ENCODE peak calls at places on chromosomes 6 and 20, in nine cellular contexts. One of them, this sample, is unnamed.

GRCh38 chr20:48139262-48140041 is 354.2 kb upstream of the SULF2 start:
- DNase-seq in tibial artery: no peak
- DNase-seq in pons: no peak
- DNase-seq in A549: no peak
- DNase-seq in EL: peak; percentile 40
- DNase-seq in pancreas: no peak
- DNase-seq in suprapubic skin: no peak
- DNase-seq in iPS DF 6.9: no peak
- DNase-seq in stimulated activated naive CD8-positive, alpha-beta T cell treated with anti-CD3 and anti-CD28 coated beads, Interleukin-15, Interleukin-2, amounts not matched to agents 100 U/mL and 50 U/mL, for 24 hours: no peak
- DNase-seq in this sample: no peak

GRCh38 chr6:4778086-4778485 is 1.9 kb downstream of the CDYL start:
- DNase-seq in tibial artery: no peak
- DNase-seq in pons: no peak
- DNase-seq in A549: no peak
- DNase-seq in EL: peak; percentile 36
- DNase-seq in pancreas: no peak
- DNase-seq in suprapubic skin: no peak
- DNase-seq in iPS DF 6.9: no peak
- DNase-seq in stimulated activated naive CD8-positive, alpha-beta T cell treated with anti-CD3 and anti-CD28 coated beads, Interleukin-15, Interleukin-2, amounts not matched to agents 100 U/mL and 50 U/mL, for 24 hours: no peak
- DNase-seq in this sample: no peak

GRCh38 chr6:147000545-147001488 is 203.4 kb upstream of the STXBP5 start:
- DNase-seq in tibial artery: no peak
- DNase-seq in pons: no peak
- DNase-seq in A549: no peak
- DNase-seq in EL: peak; percentile 65
- DNase-seq in pancreas: no peak
- DNase-seq in suprapubic skin: no peak
- DNase-seq in iPS DF 6.9: no peak
- DNase-seq in stimulated activated naive CD8-positive, alpha-beta T cell treated with anti-CD3 and anti-CD28 coated beads, Interleukin-15, Interleukin-2, amounts not matched to agents 100 U/mL and 50 U/mL, for 24 hours: no peak
- DNase-seq in this sample: no peak

GRCh38 chr6:31140643-31141042 is 1.8 kb upstream of the PSORS1C2 start:
- DNase-seq in tibial artery: no peak
- DNase-seq in pons: no peak
- DNase-seq in A549: no peak
- DNase-seq in EL: no peak
- DNase-seq in pancreas: no peak
- DNase-seq in suprapubic skin: no peak
- DNase-seq in iPS DF 6.9: no peak
- DNase-seq in stimulated activated naive CD8-positive, alpha-beta T cell treated with anti-CD3 and anti-CD28 coated beads, Interleukin-15, Interleukin-2, amounts not matched to agents 100 U/mL and 50 U/mL, for 24 hours: no peak
- DNase-seq in this sample: no peak

GRCh38 chr6:39196648-39197047 is 32.6 kb downstream of the KCNK5 start:
- DNase-seq in tibial artery: no peak
- DNase-seq in pons: no peak
- DNase-seq in A549: no peak
- DNase-seq in EL: no peak
- DNase-seq in pancreas: no peak
- DNase-seq in suprapubic skin: no peak
- DNase-seq in iPS DF 6.9: no peak
- DNase-seq in stimulated activated naive CD8-positive, alpha-beta T cell treated with anti-CD3 and anti-CD28 coated beads, Interleukin-15, Interleukin-2, amounts not matched to agents 100 U/mL and 50 U/mL, for 24 hours: no peak
- DNase-seq in this sample: no peak

GRCh38 chr20:17610566-17611289 is 40.9 kb downstream of the DSTN start:
- DNase-seq in tibial artery: peak; percentile 23
- DNase-seq in pons: no peak
- DNase-seq in A549: no peak
- DNase-seq in EL: no peak
- DNase-seq in pancreas: peak; percentile 66
- DNase-seq in suprapubic skin: no peak
- DNase-seq in iPS DF 6.9: no peak
- DNase-seq in stimulated activated naive CD8-positive, alpha-beta T cell treated with anti-CD3 and anti-CD28 coated beads, Interleukin-15, Interleukin-2, amounts not matched to agents 100 U/mL and 50 U/mL, for 24 hours: peak; percentile 41
- DNase-seq in this sample: no peak

GRCh38 chr6:3678946-3679345 is 72.6 kb downstream of the PXDC1 start:
- DNase-seq in tibial artery: no peak
- DNase-seq in pons: no peak
- DNase-seq in A549: no peak
- DNase-seq in EL: no peak
- DNase-seq in pancreas: no peak
- DNase-seq in suprapubic skin: no peak
- DNase-seq in iPS DF 6.9: no peak
- DNase-seq in stimulated activated naive CD8-positive, alpha-beta T cell treated with anti-CD3 and anti-CD28 coated beads, Interleukin-15, Interleukin-2, amounts not matched to agents 100 U/mL and 50 U/mL, for 24 hours: no peak
- DNase-seq in this sample: no peak

GRCh38 chr6:20837189-20837588 is 302.9 kb downstream of the CDKAL1 start:
- DNase-seq in tibial artery: no peak
- DNase-seq in pons: no peak
- DNase-seq in A549: no peak
- DNase-seq in EL: no peak
- DNase-seq in pancreas: no peak
- DNase-seq in suprapubic skin: no peak
- DNase-seq in iPS DF 6.9: no peak
- DNase-seq in stimulated activated naive CD8-positive, alpha-beta T cell treated with anti-CD3 and anti-CD28 coated beads, Interleukin-15, Interleukin-2, amounts not matched to agents 100 U/mL and 50 U/mL, for 24 hours: no peak
- DNase-seq in this sample: no peak

GRCh38 chr20:8246701-8247100 is 114.6 kb downstream of the PLCB1 start:
- DNase-seq in tibial artery: no peak
- DNase-seq in pons: no peak
- DNase-seq in A549: no peak
- DNase-seq in EL: no peak
- DNase-seq in pancreas: no peak
- DNase-seq in suprapubic skin: no peak
- DNase-seq in iPS DF 6.9: no peak
- DNase-seq in stimulated activated naive CD8-positive, alpha-beta T cell treated with anti-CD3 and anti-CD28 coated beads, Interleukin-15, Interleukin-2, amounts not matched to agents 100 U/mL and 50 U/mL, for 24 hours: no peak
- DNase-seq in this sample: no peak

GRCh38 chr6:6678811-6679210 is 90.3 kb downstream of the LY86 start:
- DNase-seq in tibial artery: no peak
- DNase-seq in pons: no peak
- DNase-seq in A549: no peak
- DNase-seq in EL: no peak
- DNase-seq in pancreas: no peak
- DNase-seq in suprapubic skin: no peak
- DNase-seq in iPS DF 6.9: no peak
- DNase-seq in stimulated activated naive CD8-positive, alpha-beta T cell treated with anti-CD3 and anti-CD28 coated beads, Interleukin-15, Interleukin-2, amounts not matched to agents 100 U/mL and 50 U/mL, for 24 hours: no peak
- DNase-seq in this sample: no peak

GRCh38 chr6:17635568-17635967 is 35.5 kb downstream of the FAM8A1 start:
- DNase-seq in tibial artery: no peak
- DNase-seq in pons: no peak
- DNase-seq in A549: no peak
- DNase-seq in EL: no peak
- DNase-seq in pancreas: no peak
- DNase-seq in suprapubic skin: no peak
- DNase-seq in iPS DF 6.9: no peak
- DNase-seq in stimulated activated naive CD8-positive, alpha-beta T cell treated with anti-CD3 and anti-CD28 coated beads, Interleukin-15, Interleukin-2, amounts not matched to agents 100 U/mL and 50 U/mL, for 24 hours: no peak
- DNase-seq in this sample: no peak

GRCh38 chr6:149138093-149138492 is 179.4 kb upstream of the TAB2 start:
- DNase-seq in tibial artery: no peak
- DNase-seq in pons: no peak
- DNase-seq in A549: no peak
- DNase-seq in EL: no peak
- DNase-seq in pancreas: no peak
- DNase-seq in suprapubic skin: no peak
- DNase-seq in iPS DF 6.9: no peak
- DNase-seq in stimulated activated naive CD8-positive, alpha-beta T cell treated with anti-CD3 and anti-CD28 coated beads, Interleukin-15, Interleukin-2, amounts not matched to agents 100 U/mL and 50 U/mL, for 24 hours: no peak
- DNase-seq in this sample: no peak

GRCh38 chr6:81834141-81834621 is 81.7 kb upstream of the TENT5A start:
- DNase-seq in tibial artery: no peak
- DNase-seq in pons: no peak
- DNase-seq in A549: no peak
- DNase-seq in EL: peak; percentile 89
- DNase-seq in pancreas: peak; percentile 23
- DNase-seq in suprapubic skin: no peak
- DNase-seq in iPS DF 6.9: no peak
- DNase-seq in stimulated activated naive CD8-positive, alpha-beta T cell treated with anti-CD3 and anti-CD28 coated beads, Interleukin-15, Interleukin-2, amounts not matched to agents 100 U/mL and 50 U/mL, for 24 hours: no peak
- DNase-seq in this sample: no peak

GRCh38 chr20:19974621-19975435 is 42.3 kb upstream of the NAA20 start:
- DNase-seq in tibial artery: peak; percentile 92
- DNase-seq in pons: peak; percentile 91
- DNase-seq in A549: peak; percentile 89
- DNase-seq in EL: peak; percentile 88
- DNase-seq in pancreas: peak; percentile 92
- DNase-seq in suprapubic skin: peak; percentile 94
- DNase-seq in iPS DF 6.9: no peak
- DNase-seq in stimulated activated naive CD8-positive, alpha-beta T cell treated with anti-CD3 and anti-CD28 coated beads, Interleukin-15, Interleukin-2, amounts not matched to agents 100 U/mL and 50 U/mL, for 24 hours: no peak
- DNase-seq in this sample: peak; percentile 97

GRCh38 chr6:83432626-83433025 is 1.8 kb upstream of the ME1 start:
- DNase-seq in tibial artery: no peak
- DNase-seq in pons: no peak
- DNase-seq in A549: no peak
- DNase-seq in EL: no peak
- DNase-seq in pancreas: no peak
- DNase-seq in suprapubic skin: no peak
- DNase-seq in iPS DF 6.9: no peak
- DNase-seq in stimulated activated naive CD8-positive, alpha-beta T cell treated with anti-CD3 and anti-CD28 coated beads, Interleukin-15, Interleukin-2, amounts not matched to agents 100 U/mL and 50 U/mL, for 24 hours: no peak
- DNase-seq in this sample: no peak

GRCh38 chr6:31574106-31575061 is 981 bp upstream of the TNF start:
- DNase-seq in tibial artery: no peak
- DNase-seq in pons: no peak
- DNase-seq in A549: no peak
- DNase-seq in EL: no peak
- DNase-seq in pancreas: no peak
- DNase-seq in suprapubic skin: no peak
- DNase-seq in iPS DF 6.9: no peak
- DNase-seq in stimulated activated naive CD8-positive, alpha-beta T cell treated with anti-CD3 and anti-CD28 coated beads, Interleukin-15, Interleukin-2, amounts not matched to agents 100 U/mL and 50 U/mL, for 24 hours: peak; percentile 64
- DNase-seq in this sample: no peak

GRCh38 chr6:143676437-143677045 is 1.2 kb upstream of the PHACTR2 start:
- DNase-seq in tibial artery: no peak
- DNase-seq in pons: no peak
- DNase-seq in A549: no peak
- DNase-seq in EL: no peak
- DNase-seq in pancreas: no peak
- DNase-seq in suprapubic skin: no peak
- DNase-seq in iPS DF 6.9: no peak
- DNase-seq in stimulated activated naive CD8-positive, alpha-beta T cell treated with anti-CD3 and anti-CD28 coated beads, Interleukin-15, Interleukin-2, amounts not matched to agents 100 U/mL and 50 U/mL, for 24 hours: no peak
- DNase-seq in this sample: no peak